ENCODE peak calls at places on chromosomes 6 and 20, in six cellular contexts. Q is choroid plexus epithelial cell; L is psoas muscle; O is CD8-positive, alpha-beta T cell; E is adrenal gland; U is esophagus muscularis mucosa. M is an unnamed sample.

GRCh38 chr6:6832439-6832838 is 243.9 kb downstream of the LY86 start:
- DNase-seq in E (no peak), L (no peak), Q (no peak), U (no peak), O (no peak), M (no peak)

GRCh38 chr6:49551126-49551865 is 828 bp downstream of the C6orf141 start:
- DNase-seq in E (no peak), Q (peak), L (no peak), O (no peak), U (no peak), M (no peak)

GRCh38 chr6:143139239-143139784 is 78.6 kb downstream of the AIG1 start:
- DNase-seq in L (no peak), E (no peak), O (no peak), Q (no peak), U (no peak), M (no peak)

GRCh38 chr6:127415096-127415495 is 44.1 kb downstream of the KIAA0408 start:
- DNase-seq in U (no peak), E (no peak), O (no peak), Q (no peak), L (no peak), M (no peak)

GRCh38 chr6:95867205-95867604 is 148.6 kb upstream of the FUT9 start:
- DNase-seq in L (no peak), O (no peak), E (no peak), U (no peak), Q (no peak), M (no peak)

GRCh38 chr6:167993831-167994230 is 3.6 kb upstream of the KIF25 start:
- DNase-seq in E (no peak), Q (no peak), O (no peak), L (no peak), U (peak), M (no peak)

GRCh38 chr6:25754508-25754907 is at the start of gene SLC17A4:
- DNase-seq in L (no peak), O (no peak), E (no peak), U (no peak), Q (no peak), M (no peak)

GRCh38 chr20:63778034-63778752 is 38.6 kb downstream of the SLC2A4RG start:
- DNase-seq in U (no peak), O (no peak), E (no peak), L (no peak), Q (peak), M (no peak)

GRCh38 chr6:16712250-16712930 is 48.9 kb downstream of the ATXN1 start:
- DNase-seq in E (no peak), L (no peak), U (no peak), Q (no peak), O (no peak), M (no peak)

GRCh38 chr20:59453634-59454241 is 150.6 kb upstream of the PHACTR3 start:
- DNase-seq in Q (no peak), O (no peak), L (no peak), U (no peak), E (no peak), M (no peak)

GRCh38 chr6:165618241-165618640 is 44.8 kb downstream of the PDE10A start:
- DNase-seq in O (no peak), U (no peak), Q (peak), L (no peak), E (no peak), M (no peak)

GRCh38 chr6:143457563-143458359 is 7.2 kb downstream of the PEX3 start:
- DNase-seq in L (no peak), U (no peak), O (no peak), Q (peak), E (no peak), M (peak)

GRCh38 chr6:72724545-72724944 is 102.7 kb downstream of the KCNQ5 start:
- DNase-seq in E (no peak), O (no peak), L (no peak), U (no peak), Q (no peak), M (no peak)

GRCh38 chr6:53635322-53635721 is 30.2 kb downstream of the KLHL31 start:
- DNase-seq in U (no peak), L (no peak), O (no peak), E (no peak), Q (no peak), M (no peak)

GRCh38 chr6:166058064-166058739 is 109.4 kb downstream of the TBXT start:
- DNase-seq in Q (peak), O (no peak), U (no peak), E (no peak), L (no peak), M (no peak)

GRCh38 chr20:5033566-5033965 is 32.3 kb upstream of the SLC23A2 start:
- DNase-seq in U (no peak), L (no peak), Q (peak), E (no peak), O (no peak), M (no peak)

GRCh38 chr6:82589509-82590206 is 226.0 kb downstream of the TPBG start:
- DNase-seq in O (no peak), E (no peak), Q (peak), L (no peak), U (no peak), M (no peak)

GRCh38 chr6:136582702-136583471 is 32.7 kb upstream of the MAP7 start:
- DNase-seq in Q (peak), E (no peak), U (no peak), O (no peak), L (no peak), M (peak)

GRCh38 chr6:148611213-148611612 is 135.6 kb upstream of the UST start:
- DNase-seq in Q (no peak), U (peak), O (no peak), E (peak), L (peak), M (peak)

GRCh38 chr20:57264151-57264792 is 2.2 kb downstream of the BMP7 start:
- DNase-seq in Q (peak), E (no peak), U (no peak), L (no peak), O (no peak), M (peak)

GRCh38 chr6:128723667-128724066 is 159.3 kb upstream of the LAMA2 start:
- DNase-seq in O (no peak), Q (peak), U (no peak), L (no peak), E (no peak), M (no peak)

GRCh38 chr6:45663181-45664180 is 285.7 kb upstream of the SUPT3H start:
- DNase-seq in O (no peak), E (no peak), U (no peak), L (peak), Q (no peak), M (no peak)

GRCh38 chr20:7146552-7147219 is 379.2 kb downstream of the BMP2 start:
- DNase-seq in Q (no peak), E (no peak), U (no peak), L (no peak), O (no peak), M (no peak)

GRCh38 chr20:51220293-51220706 is 197.4 kb upstream of the KCNG1 start:
- DNase-seq in E (peak), O (peak), L (peak), Q (peak), U (no peak), M (no peak)

GRCh38 chr6:123648020-123648580 is 11.3 kb upstream of the TRDN start:
- DNase-seq in Q (no peak), E (no peak), O (no peak), L (no peak), U (no peak), M (no peak)

GRCh38 chr6:95581073-95581472 is 3.7 kb downstream of the MANEA start:
- DNase-seq in O (no peak), L (no peak), U (no peak), Q (peak), E (no peak), M (peak)

GRCh38 chr20:42634096-42634495 is 555.6 kb downstream of the PTPRT start:
- DNase-seq in U (no peak), Q (no peak), L (no peak), E (no peak), O (no peak), M (no peak)

GRCh38 chr20:31823360-31824124 is 4.4 kb downstream of the MYLK2 start:
- DNase-seq in O (no peak), U (no peak), E (no peak), L (no peak), Q (peak), M (no peak)

GRCh38 chr20:46939031-46939430 is 44.4 kb downstream of the EYA2 start:
- DNase-seq in U (no peak), L (no peak), Q (peak), E (no peak), O (no peak), M (no peak)

GRCh38 chr20:24497851-24498250 is 28.4 kb downstream of the SYNDIG1 start:
- DNase-seq in U (no peak), L (no peak), O (no peak), Q (peak), E (no peak), M (peak)

GRCh38 chr6:3719462-3720308 is 31.8 kb downstream of the PXDC1 start:
- DNase-seq in U (no peak), E (no peak), Q (no peak), L (no peak), O (no peak), M (no peak)

GRCh38 chr20:57990396-57990987 is 238.0 kb downstream of the ANKRD60 start:
- DNase-seq in U (no peak), Q (peak), E (no peak), O (no peak), L (peak), M (no peak)

GRCh38 chr20:33947709-33948295 is 45.9 kb upstream of the RALY start:
- DNase-seq in Q (peak), E (no peak), U (no peak), O (no peak), L (no peak), M (peak)

GRCh38 chr6:101226677-101227135 is 166.8 kb upstream of the GRIK2 start:
- DNase-seq in U (no peak), E (no peak), O (no peak), Q (peak), L (no peak), M (no peak)
- TF ChIP-seq CTCF in U (no peak), E (no peak), O (no peak), Q (peak), L (no peak), M (peak)

GRCh38 chr6:100464162-100464851 is 414 bp downstream of the SIM1 start:
- DNase-seq in O (no peak), L (no peak), E (no peak), Q (no peak), U (peak), M (no peak)
- H3K4me3 ChIP-seq in O (no peak), L (peak), E (no peak), Q (no peak), U (peak), M (no peak)

GRCh38 chr6:157645201-157645795 is 177.7 kb upstream of the SNX9 start:
- DNase-seq in L (no peak), O (no peak), E (no peak), U (no peak), Q (no peak), M (no peak)

GRCh38 chr6:157642736-157643135 is 180.3 kb upstream of the SNX9 start:
- DNase-seq in U (no peak), E (no peak), L (no peak), Q (no peak), O (no peak), M (no peak)

GRCh38 chr6:157646012-157646411 is 177.0 kb upstream of the SNX9 start:
- DNase-seq in O (no peak), U (no peak), L (no peak), Q (no peak), E (no peak), M (no peak)

GRCh38 chr6:157641837-157642236 is 181.2 kb upstream of the SNX9 start:
- DNase-seq in E (no peak), U (no peak), L (no peak), Q (no peak), O (no peak), M (no peak)

DNA sequence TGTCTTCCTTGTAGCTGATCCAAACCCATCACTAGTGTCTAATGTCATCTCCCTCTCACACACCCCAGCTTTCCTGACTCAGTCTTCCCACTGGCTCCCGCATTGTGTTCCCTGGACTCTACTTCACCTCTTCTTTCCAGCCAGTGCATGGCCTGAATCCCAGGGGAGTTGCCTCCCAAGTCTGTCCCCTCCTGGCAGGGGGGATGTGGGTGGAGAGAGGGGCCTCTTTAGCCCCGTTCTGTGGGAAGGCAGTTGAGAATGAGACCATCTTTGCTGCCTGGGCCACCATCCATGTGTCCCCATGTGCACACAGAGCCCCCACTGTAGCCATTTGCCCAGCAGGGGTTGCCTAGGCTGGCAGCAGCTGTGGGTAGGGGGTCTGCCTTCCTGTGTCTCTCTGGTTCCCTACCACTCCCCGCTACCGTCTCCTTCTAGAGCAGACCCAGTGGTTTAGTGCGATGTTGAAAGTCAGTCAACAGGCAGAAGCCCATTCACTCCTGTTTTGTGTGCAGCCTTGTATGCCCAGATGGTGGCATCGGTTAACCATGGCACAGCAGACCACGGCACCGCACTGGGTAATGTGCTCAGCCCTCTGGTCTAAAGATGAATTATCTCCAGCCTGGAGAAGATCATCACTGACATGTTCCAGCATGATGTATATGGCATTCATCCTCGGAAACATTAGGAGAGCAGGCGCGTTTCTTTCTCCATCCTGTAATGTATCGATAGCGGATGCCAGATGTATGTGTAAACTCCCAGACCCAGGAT is 178.8 kb upstream of the SNX9 start:
- DNase-seq in U (no peak), E (no peak), L (no peak), O (no peak), Q (peak), M (no peak)
- TF ChIP-seq CTCF in U (no peak), E (no peak), L (no peak), O (no peak), Q (peak), M (peak)

GRCh38 chr6:30688569-30688968 is 2.1 kb upstream of the PPP1R18 start:
- DNase-seq in O (no peak), E (no peak), Q (no peak), U (no peak), L (no peak), M (no peak)
- H3K4me3 ChIP-seq in O (no peak), E (no peak), Q (no peak), U (no peak), L (peak), M (no peak)

GRCh38 chr20:38664284-38664683 is 60.0 kb upstream of the SLC32A1 start:
- DNase-seq in U (no peak), L (no peak), E (no peak), O (no peak), Q (no peak), M (no peak)

GRCh38 chr20:38667417-38667956 is 56.8 kb upstream of the SLC32A1 start:
- DNase-seq in U (no peak), O (no peak), Q (no peak), E (no peak), L (no peak), M (no peak)

GRCh38 chr20:38663660-38664059 is 60.6 kb upstream of the SLC32A1 start:
- DNase-seq in U (no peak), L (no peak), E (no peak), Q (no peak), O (no peak), M (no peak)

GRCh38 chr20:38665886-38666285 is 58.4 kb upstream of the SLC32A1 start:
- DNase-seq in Q (no peak), E (no peak), O (no peak), U (no peak), L (no peak), M (no peak)

DNA sequence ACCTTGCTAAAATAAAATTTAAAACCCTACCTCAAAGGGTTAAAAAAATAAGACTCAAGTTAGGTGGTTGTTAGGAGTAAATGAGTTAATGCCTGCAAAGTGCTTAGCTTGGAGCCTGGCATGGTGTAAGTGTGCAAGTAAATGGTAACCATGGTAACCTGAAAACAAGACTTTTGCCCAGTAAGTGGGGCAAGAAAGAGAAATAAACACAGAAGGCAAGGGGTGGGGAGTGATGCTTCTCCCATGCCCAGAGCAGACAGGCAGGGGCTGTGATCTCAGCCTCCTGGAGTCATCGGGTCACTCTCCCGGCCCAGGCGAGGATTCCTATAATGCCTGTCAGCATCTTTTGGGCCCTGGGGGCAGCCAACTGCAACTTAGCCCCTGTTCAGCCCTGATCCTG is 59.2 kb upstream of the SLC32A1 start:
- DNase-seq in L (no peak), E (no peak), O (no peak), U (no peak), Q (no peak), M (no peak)
- TF ChIP-seq CTCF in L (no peak), E (no peak), O (no peak), U (no peak), Q (no peak), M (no peak)

DNA sequence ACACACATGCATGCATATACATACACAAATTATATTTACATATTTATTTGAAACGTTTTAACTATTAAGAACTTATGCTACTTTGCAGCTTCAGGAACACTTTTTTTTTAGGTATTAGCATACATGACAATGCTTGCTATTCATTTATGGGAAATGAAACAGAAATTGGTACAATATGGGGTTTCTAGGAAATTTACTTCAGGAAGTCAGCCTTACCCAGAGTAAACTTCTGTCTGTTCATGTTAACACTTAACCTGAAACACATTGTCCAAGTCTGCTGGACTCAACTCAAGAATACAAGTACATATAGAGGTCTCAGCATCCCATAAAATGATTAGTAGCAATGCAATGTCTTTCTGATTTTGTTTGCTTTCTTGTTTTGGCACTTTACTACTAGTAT is 145.6 kb downstream of the RPS12 start:
- DNase-seq in Q (no peak), O (no peak), U (no peak), L (no peak), E (no peak), M (no peak)
- H3K4me3 ChIP-seq in Q (no peak), O (no peak), U (no peak), L (no peak), E (no peak), M (no peak)

DNA sequence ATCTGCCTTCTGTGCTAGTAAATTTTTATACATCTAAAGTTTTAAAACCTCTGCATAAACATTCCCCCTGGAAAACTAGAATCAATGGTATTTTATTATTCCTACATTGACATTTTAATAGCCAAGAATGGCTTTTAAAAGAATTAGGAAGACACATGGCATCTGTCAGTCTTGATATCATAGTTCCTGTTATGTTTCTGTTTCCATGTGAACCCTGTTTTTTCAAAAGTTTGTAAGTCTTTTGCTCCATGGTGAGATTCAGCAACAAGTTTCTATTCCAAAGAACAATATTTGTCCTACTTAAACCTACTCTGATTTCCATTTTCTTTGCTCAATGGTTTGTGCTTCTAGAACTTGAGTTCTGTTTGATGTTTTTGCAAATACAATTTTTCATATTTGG is 95.2 kb downstream of the PLEKHG1 start:
- DNase-seq in E (no peak), L (no peak), Q (no peak), O (no peak), U (no peak), M (no peak)
- TF ChIP-seq CTCF in E (no peak), L (no peak), Q (no peak), O (no peak), U (no peak), M (no peak)

DNA sequence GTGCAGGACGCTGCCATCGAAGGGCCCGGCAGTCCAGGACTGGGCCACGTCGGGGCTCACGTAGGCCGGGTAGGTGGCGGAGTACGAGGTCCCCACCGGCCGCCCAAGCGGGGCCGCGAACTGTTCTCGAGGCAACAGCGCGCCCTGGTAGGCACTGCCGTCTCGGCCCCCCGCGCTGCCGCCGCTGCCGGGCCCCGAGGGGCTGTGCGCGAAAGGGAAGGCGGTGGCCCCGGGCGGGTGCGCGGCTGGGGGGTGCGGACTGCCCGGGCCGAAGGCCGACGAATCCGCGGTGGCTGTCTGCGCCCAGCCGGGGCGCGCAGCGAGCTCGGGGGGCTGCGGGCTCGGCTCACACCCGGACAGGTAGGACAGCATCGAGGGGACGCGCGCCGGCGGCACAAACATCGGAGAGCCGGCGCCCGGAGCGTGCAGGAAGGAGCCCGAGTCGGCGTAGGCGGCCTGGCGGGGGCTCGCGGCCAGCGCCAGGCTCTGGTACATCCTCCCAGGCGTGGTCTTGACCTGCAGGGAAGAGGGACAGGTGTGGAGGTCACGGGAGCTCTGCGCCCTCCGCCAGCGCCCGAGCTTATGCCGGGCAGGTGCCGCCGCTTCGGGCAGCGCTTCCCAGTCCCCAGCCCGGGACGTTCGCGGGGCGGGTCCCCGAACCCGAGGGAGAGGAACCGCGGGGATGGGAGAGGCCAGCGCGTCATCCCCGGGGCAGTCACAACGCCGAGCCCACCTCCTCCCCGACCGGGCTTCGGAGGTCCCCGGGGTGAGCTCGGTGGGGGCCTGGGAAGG is 572 bp downstream of the GATA5 start:
- DNase-seq in L (no peak), Q (no peak), E (no peak), O (no peak), U (no peak), M (no peak)
- H3K4me3 ChIP-seq in L (peak), Q (no peak), E (no peak), O (no peak), U (peak), M (no peak)

M was measured in LNCaP clone FGC.